ENCODE peak calls at places on chromosomes 6 and 20, in five cellular contexts. One of them, this sample, is unnamed.

GRCh38 chr6:52985228-52985627 is 9.9 kb downstream of the GSTA4 start:
- DNase-seq in fibroblast of lung: no peak
- DNase-seq in tibial nerve: no peak
- DNase-seq in neural progenitor cell: no peak
- DNase-seq in mesenchymal stem cell: no peak
- DNase-seq in this sample: no peak

GRCh38 chr6:45650527-45651135 is 272.9 kb upstream of the SUPT3H start:
- DNase-seq in fibroblast of lung: peak; percentile 85
- DNase-seq in tibial nerve: no peak
- DNase-seq in neural progenitor cell: no peak
- DNase-seq in mesenchymal stem cell: peak; percentile 88
- DNase-seq in this sample: no peak

GRCh38 chr6:82646231-82646615 is 282.6 kb downstream of the TPBG start:
- DNase-seq in fibroblast of lung: no peak
- DNase-seq in tibial nerve: no peak
- DNase-seq in neural progenitor cell: no peak
- DNase-seq in mesenchymal stem cell: no peak
- DNase-seq in this sample: no peak

GRCh38 chr6:2713473-2714358 is 37.0 kb downstream of the MYLK4 start:
- DNase-seq in fibroblast of lung: no peak
- DNase-seq in tibial nerve: no peak
- DNase-seq in neural progenitor cell: no peak
- DNase-seq in mesenchymal stem cell: no peak
- DNase-seq in this sample: no peak

GRCh38 chr6:13290335-13290734 is 38.0 kb downstream of the TBC1D7 start:
- DNase-seq in fibroblast of lung: no peak
- DNase-seq in tibial nerve: no peak
- DNase-seq in neural progenitor cell: no peak
- DNase-seq in mesenchymal stem cell: no peak
- DNase-seq in this sample: no peak

GRCh38 chr6:2158596-2159271 is 86.7 kb downstream of the GMDS start:
- DNase-seq in fibroblast of lung: peak; percentile 29
- DNase-seq in tibial nerve: no peak
- DNase-seq in neural progenitor cell: peak; percentile 88
- DNase-seq in mesenchymal stem cell: peak; percentile 18
- DNase-seq in this sample: no peak

GRCh38 chr6:85033547-85033946 is 269.1 kb upstream of the TBX18 start:
- DNase-seq in fibroblast of lung: no peak
- DNase-seq in tibial nerve: no peak
- DNase-seq in neural progenitor cell: no peak
- DNase-seq in mesenchymal stem cell: no peak
- DNase-seq in this sample: no peak

GRCh38 chr20:53623454-53624206 is 30.0 kb upstream of the ZNF217 start:
- DNase-seq in fibroblast of lung: peak; percentile 81
- DNase-seq in tibial nerve: peak; percentile 76
- DNase-seq in neural progenitor cell: peak; percentile 54
- DNase-seq in mesenchymal stem cell: peak; percentile 84
- DNase-seq in this sample: peak; percentile 80

GRCh38 chr20:42027746-42028268 is 409.6 kb upstream of the CHD6 start:
- DNase-seq in fibroblast of lung: no peak
- DNase-seq in tibial nerve: no peak
- DNase-seq in neural progenitor cell: no peak
- DNase-seq in mesenchymal stem cell: no peak
- DNase-seq in this sample: no peak

GRCh38 chr6:148431840-148432239 is 89.2 kb downstream of the SASH1 start:
- DNase-seq in fibroblast of lung: no peak
- DNase-seq in tibial nerve: no peak
- DNase-seq in neural progenitor cell: no peak
- DNase-seq in mesenchymal stem cell: no peak
- DNase-seq in this sample: no peak

GRCh38 chr20:31720486-31721407 is 1.9 kb downstream of the BCL2L1 start:
- DNase-seq in fibroblast of lung: no peak
- DNase-seq in tibial nerve: no peak
- DNase-seq in neural progenitor cell: no peak
- DNase-seq in mesenchymal stem cell: no peak
- DNase-seq in this sample: no peak

GRCh38 chr6:28490191-28490890 is 25.3 kb downstream of the GPX6 start:
- DNase-seq in fibroblast of lung: no peak
- DNase-seq in tibial nerve: no peak
- DNase-seq in neural progenitor cell: peak; percentile 26
- DNase-seq in mesenchymal stem cell: no peak
- DNase-seq in this sample: no peak

GRCh38 chr6:150354754-150355571 is 13.8 kb upstream of the IYD start:
- DNase-seq in fibroblast of lung: no peak
- DNase-seq in tibial nerve: no peak
- DNase-seq in neural progenitor cell: no peak
- DNase-seq in mesenchymal stem cell: no peak
- DNase-seq in this sample: no peak

GRCh38 chr6:130945401-130945919 is 117.6 kb downstream of the EPB41L2 start:
- DNase-seq in fibroblast of lung: no peak
- DNase-seq in tibial nerve: no peak
- DNase-seq in neural progenitor cell: no peak
- DNase-seq in mesenchymal stem cell: no peak
- DNase-seq in this sample: no peak

GRCh38 chr6:31473780-31474725 is 23.9 kb upstream of the MICB start:
- DNase-seq in fibroblast of lung: peak; percentile 61
- DNase-seq in tibial nerve: no peak
- DNase-seq in neural progenitor cell: no peak
- DNase-seq in mesenchymal stem cell: no peak
- DNase-seq in this sample: no peak

GRCh38 chr6:113362542-113363430 is 494.4 kb upstream of the MARCKS start:
- DNase-seq in fibroblast of lung: no peak
- DNase-seq in tibial nerve: no peak
- DNase-seq in neural progenitor cell: no peak
- DNase-seq in mesenchymal stem cell: no peak
- DNase-seq in this sample: no peak

GRCh38 chr6:23983691-23984090 is 142.3 kb upstream of the NRSN1 start:
- DNase-seq in fibroblast of lung: no peak
- DNase-seq in tibial nerve: no peak
- DNase-seq in neural progenitor cell: peak; percentile 21
- DNase-seq in mesenchymal stem cell: no peak
- DNase-seq in this sample: no peak

GRCh38 chr6:97501875-97502274 is 218.9 kb upstream of the MMS22L start:
- DNase-seq in fibroblast of lung: no peak
- DNase-seq in tibial nerve: no peak
- DNase-seq in neural progenitor cell: no peak
- DNase-seq in mesenchymal stem cell: no peak
- DNase-seq in this sample: no peak

GRCh38 chr20:56540415-56540814 is 7.4 kb downstream of the FAM209B start:
- DNase-seq in fibroblast of lung: no peak
- DNase-seq in tibial nerve: no peak
- DNase-seq in neural progenitor cell: no peak
- DNase-seq in mesenchymal stem cell: peak; percentile 6
- DNase-seq in this sample: no peak

GRCh38 chr6:170451762-170452651 is 101.1 kb downstream of the PSMB1 start:
- DNase-seq in fibroblast of lung: no peak
- DNase-seq in tibial nerve: no peak
- DNase-seq in neural progenitor cell: no peak
- DNase-seq in mesenchymal stem cell: no peak
- DNase-seq in this sample: no peak

GRCh38 chr20:46306743-46307138 is 1.6 kb downstream of the CDH22 start:
- DNase-seq in fibroblast of lung: no peak
- DNase-seq in tibial nerve: no peak
- DNase-seq in neural progenitor cell: no peak
- DNase-seq in mesenchymal stem cell: no peak
- DNase-seq in this sample: no peak

GRCh38 chr6:126337323-126337722 is 2.6 kb upstream of the CENPW start:
- DNase-seq in fibroblast of lung: peak; percentile 89
- DNase-seq in tibial nerve: peak; percentile 85
- DNase-seq in neural progenitor cell: no peak
- DNase-seq in mesenchymal stem cell: peak; percentile 78
- DNase-seq in this sample: no peak

GRCh38 chr6:113969888-113970807 is 800 bp downstream of the HDAC2 start:
- DNase-seq in fibroblast of lung: peak; percentile 31
- DNase-seq in tibial nerve: peak; percentile 13
- DNase-seq in neural progenitor cell: peak; percentile 80
- DNase-seq in mesenchymal stem cell: peak; percentile 64
- DNase-seq in this sample: peak; percentile 85

GRCh38 chr6:83008631-83009030 is 57.0 kb downstream of the UBE3D start:
- DNase-seq in fibroblast of lung: no peak
- DNase-seq in tibial nerve: no peak
- DNase-seq in neural progenitor cell: no peak
- DNase-seq in mesenchymal stem cell: no peak
- DNase-seq in this sample: no peak

DNA sequence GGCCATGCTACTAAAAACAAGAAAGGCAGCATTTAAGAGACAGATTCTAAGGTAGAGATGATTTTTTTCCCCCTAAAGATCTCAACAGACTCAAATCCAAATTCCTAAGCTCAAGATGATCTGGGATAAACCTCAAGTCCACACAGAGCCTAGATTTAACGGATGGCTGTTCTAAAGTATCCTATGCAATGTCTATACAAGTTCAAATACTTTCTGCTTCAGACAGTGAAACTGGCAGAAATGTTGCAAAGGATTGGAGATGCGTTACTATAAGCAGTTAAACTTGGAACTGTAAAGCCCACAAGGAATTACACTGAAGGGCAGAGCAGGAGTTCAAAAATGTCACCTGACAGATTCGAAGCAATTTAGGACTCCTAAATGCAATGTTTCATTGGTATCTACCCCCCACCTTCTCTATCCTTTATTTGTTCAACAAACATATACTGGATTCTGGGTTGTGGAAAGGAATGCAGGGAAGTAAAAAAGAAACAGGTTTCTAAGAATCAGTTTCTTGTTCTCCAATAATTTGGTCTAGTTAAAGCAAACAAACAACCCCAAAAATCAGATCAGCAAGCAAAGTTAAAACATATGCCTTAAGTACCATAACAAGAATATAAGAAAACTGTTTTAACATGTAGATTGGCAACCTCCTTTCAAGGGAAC is 1.6 kb downstream of the DNAAF9 start:
- DNase-seq in fibroblast of lung: peak; percentile 5
- DNase-seq in tibial nerve: no peak
- DNase-seq in neural progenitor cell: no peak
- DNase-seq in mesenchymal stem cell: no peak
- DNase-seq in this sample: no peak
- H3K4me3 ChIP-seq in fibroblast of lung: peak overlapping the region; percentile 88
- H3K4me3 ChIP-seq in tibial nerve: peak overlapping the region; percentile 73
- H3K4me3 ChIP-seq in neural progenitor cell: peak overlapping the region; percentile 72
- H3K4me3 ChIP-seq in mesenchymal stem cell: peak overlapping the region; percentile 96
- H3K4me3 ChIP-seq in this sample: peak overlapping the region; percentile 98

DNA sequence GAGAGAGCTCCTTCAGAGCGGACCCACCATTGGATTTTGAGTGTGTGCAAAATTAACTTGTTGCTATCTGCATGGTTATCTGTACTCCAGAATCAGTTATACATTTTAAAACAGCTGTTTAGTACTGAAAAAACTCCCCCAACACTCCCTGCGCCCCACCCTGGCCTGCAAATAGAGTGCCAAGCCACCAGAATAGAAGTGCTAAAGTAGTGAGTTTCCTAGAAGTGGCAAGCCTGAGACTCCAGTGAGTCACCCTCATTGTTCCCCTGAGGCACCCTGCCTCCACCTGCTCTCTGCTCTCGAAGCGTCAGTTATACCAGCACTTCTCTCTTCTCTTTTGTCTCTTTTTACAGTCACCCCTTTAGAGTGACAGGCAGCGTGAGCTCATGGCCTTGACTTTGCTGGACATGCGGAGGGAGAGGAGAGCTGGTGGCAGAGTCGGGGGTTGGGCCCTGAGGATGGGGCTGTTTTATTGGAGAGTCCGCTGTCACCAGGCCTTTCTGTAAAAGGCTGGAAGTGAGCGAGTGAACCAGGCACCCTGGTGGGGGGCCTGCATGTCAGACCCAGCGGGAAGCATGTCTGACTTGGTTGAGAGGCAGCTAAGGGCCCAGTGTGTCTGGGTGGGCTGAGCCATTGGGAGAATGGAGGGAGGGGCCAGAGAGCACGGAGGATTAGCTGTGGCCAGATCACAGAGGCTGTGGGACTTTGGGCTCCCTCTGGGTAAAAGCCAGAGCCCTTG is 10.4 kb downstream of the IGF2R start:
- DNase-seq in fibroblast of lung: no peak
- DNase-seq in tibial nerve: no peak
- DNase-seq in neural progenitor cell: peak; percentile 48
- DNase-seq in mesenchymal stem cell: peak; percentile 63
- DNase-seq in this sample: no peak
- H3K4me1 ChIP-seq in fibroblast of lung: peaks cover 41% of the 10 kb centered on the region
- H3K4me1 ChIP-seq in tibial nerve: peaks cover 57% of the 10 kb centered on the region
- H3K4me1 ChIP-seq in neural progenitor cell: peaks cover 30% of the 10 kb centered on the region
- H3K4me1 ChIP-seq in mesenchymal stem cell: peaks cover 41% of the 10 kb centered on the region
- H3K4me1 ChIP-seq in this sample: peaks cover 64% of the 10 kb centered on the region

GRCh38 chr20:831251-831650 is 2.3 kb upstream of the FAM110A start:
- DNase-seq in fibroblast of lung: no peak
- DNase-seq in tibial nerve: no peak
- DNase-seq in neural progenitor cell: no peak
- DNase-seq in mesenchymal stem cell: no peak
- DNase-seq in this sample: no peak

GRCh38 chr20:828987-829386 is 4.5 kb upstream of the FAM110A start:
- DNase-seq in fibroblast of lung: no peak
- DNase-seq in tibial nerve: no peak
- DNase-seq in neural progenitor cell: no peak
- DNase-seq in mesenchymal stem cell: no peak
- DNase-seq in this sample: no peak

GRCh38 chr20:830011-830521 is 3.4 kb upstream of the FAM110A start:
- DNase-seq in fibroblast of lung: peak; percentile 51
- DNase-seq in tibial nerve: no peak
- DNase-seq in neural progenitor cell: no peak
- DNase-seq in mesenchymal stem cell: peak; percentile 26
- DNase-seq in this sample: peak; percentile 1

GRCh38 chr20:831956-832355 is 1.6 kb upstream of the FAM110A start:
- DNase-seq in fibroblast of lung: no peak
- DNase-seq in tibial nerve: no peak
- DNase-seq in neural progenitor cell: no peak
- DNase-seq in mesenchymal stem cell: no peak
- DNase-seq in this sample: peak; percentile 5

GRCh38 chr20:829531-829930 is 4.0 kb upstream of the FAM110A start:
- DNase-seq in fibroblast of lung: no peak
- DNase-seq in tibial nerve: no peak
- DNase-seq in neural progenitor cell: no peak
- DNase-seq in mesenchymal stem cell: no peak
- DNase-seq in this sample: no peak
- H3K27ac ChIP-seq in fibroblast of lung: peak overlapping the region; percentile 1
- H3K27ac ChIP-seq in tibial nerve: no peak overlapping the region
- H3K27ac ChIP-seq in neural progenitor cell: no peak overlapping the region
- H3K27ac ChIP-seq in mesenchymal stem cell: no peak overlapping the region
- H3K27ac ChIP-seq in this sample: no peak overlapping the region

DNA sequence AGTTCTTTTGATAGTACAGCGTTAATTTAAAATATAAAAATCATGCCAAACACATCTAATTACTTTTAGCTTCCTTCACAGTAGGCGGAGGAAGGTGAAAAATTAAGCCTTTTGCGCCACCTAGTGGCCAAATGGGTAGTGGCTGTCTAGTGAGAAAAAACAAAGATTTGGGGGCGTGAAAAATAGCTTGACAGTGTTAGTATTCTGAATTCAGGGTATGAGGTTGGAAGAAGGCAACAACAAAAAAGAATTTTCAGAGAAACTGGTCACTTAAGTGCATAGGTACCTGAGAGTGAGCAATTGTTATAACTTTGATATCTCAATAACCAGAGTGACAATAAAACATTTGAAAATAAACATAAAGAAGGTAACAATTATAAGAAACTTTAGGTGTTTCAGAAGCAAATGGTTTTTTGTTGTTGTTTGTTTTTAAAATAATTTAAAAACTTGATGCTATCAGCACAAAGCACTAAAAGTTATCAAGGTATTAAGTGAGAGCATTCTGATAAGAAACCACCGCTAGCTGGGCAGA is 14.3 kb downstream of the PSMB9 start:
- DNase-seq in fibroblast of lung: peak; percentile 77
- DNase-seq in tibial nerve: peak; percentile 88
- DNase-seq in neural progenitor cell: peak; percentile 85
- DNase-seq in mesenchymal stem cell: peak; percentile 75
- DNase-seq in this sample: no peak
- H3K4me3 ChIP-seq in fibroblast of lung: no peak overlapping the region
- H3K4me3 ChIP-seq in tibial nerve: no peak overlapping the region
- H3K4me3 ChIP-seq in neural progenitor cell: no peak overlapping the region
- H3K4me3 ChIP-seq in mesenchymal stem cell: no peak overlapping the region
- H3K4me3 ChIP-seq in this sample: no peak overlapping the region

GRCh38 chr6:7311171-7311570 is 1.8 kb downstream of the SSR1 start:
- DNase-seq in fibroblast of lung: peak; percentile 21
- DNase-seq in tibial nerve: no peak
- DNase-seq in neural progenitor cell: no peak
- DNase-seq in mesenchymal stem cell: peak; percentile 12
- DNase-seq in this sample: no peak
- H3K4me1 ChIP-seq in fibroblast of lung: peaks cover 3% of the 10 kb centered on the region
- H3K4me1 ChIP-seq in tibial nerve: peaks cover 17% of the 10 kb centered on the region
- H3K4me1 ChIP-seq in neural progenitor cell: peaks cover 7% of the 10 kb centered on the region
- H3K4me1 ChIP-seq in mesenchymal stem cell: peaks cover 2% of the 10 kb centered on the region
- H3K4me1 ChIP-seq in this sample: no peaks in the 10 kb centered on the region

This sample was measured in kidney.